ENCODE peak calls at places on chromosomes 1 and 21, in five cellular contexts. K is SK-N-SH; F is cardiac muscle cell; V is ovary; N is CD8-positive, alpha-beta T cell. D is an unnamed sample.

GRCh38 chr1:95953005-95953404 is 719.0 kb downstream of the RWDD3 start:
- DNase-seq in F (peak), N (no peak), V (no peak), K (peak), D (no peak)

GRCh38 chr1:68675336-68675735 is 178.5 kb upstream of the DEPDC1 start:
- DNase-seq in F (no peak), V (no peak), K (no peak), N (no peak), D (no peak)

GRCh38 chr1:109392037-109392787 is 5.5 kb downstream of the SORT1 start:
- DNase-seq in K (no peak), N (no peak), V (no peak), F (no peak), D (no peak)

GRCh38 chr1:205798577-205798976 is 14.4 kb downstream of the SLC41A1 start:
- DNase-seq in K (no peak), N (no peak), F (no peak), V (no peak), D (no peak)

GRCh38 chr1:182952677-182953444 is at the start of gene SHCBP1L:
- DNase-seq in K (peak), F (peak), N (no peak), V (no peak), D (no peak)

GRCh38 chr1:6220236-6220635 is 14.3 kb downstream of the RNF207 start:
- DNase-seq in V (no peak), F (no peak), K (no peak), N (no peak), D (no peak)

GRCh38 chr1:248855580-248855979 is 3.3 kb downstream of the ZNF692 start:
- DNase-seq in V (no peak), K (no peak), N (no peak), F (no peak), D (no peak)

GRCh38 chr1:174366946-174367345 is 80.8 kb upstream of the GPR52 start:
- DNase-seq in N (no peak), K (no peak), V (no peak), F (no peak), D (no peak)

GRCh38 chr21:44984428-44984791 is 44.6 kb downstream of the SLX9 start:
- DNase-seq in V (peak), K (peak), F (no peak), N (no peak), D (no peak)

GRCh38 chr1:198637157-198637556 is 1.7 kb upstream of the PTPRC start:
- DNase-seq in K (no peak), F (no peak), V (no peak), N (no peak), D (no peak)

GRCh38 chr1:1908506-1908791 is 6.6 kb upstream of the CALML6 start:
- DNase-seq in N (no peak), V (no peak), K (no peak), F (no peak), D (no peak)

GRCh38 chr1:231203259-231204057 is 37.6 kb upstream of the GNPAT start:
- DNase-seq in K (no peak), V (no peak), F (no peak), N (no peak), D (no peak)

GRCh38 chr1:237258871-237259270 is 216.9 kb downstream of the RYR2 start:
- DNase-seq in F (peak), V (no peak), N (no peak), K (peak), D (no peak)

GRCh38 chr1:186763107-186763506 is 65.6 kb upstream of the PLA2G4A start:
- DNase-seq in F (peak), N (no peak), K (no peak), V (no peak), D (peak)

GRCh38 chr21:42474043-42474831 is 21.8 kb downstream of the RSPH1 start:
- DNase-seq in F (peak), V (no peak), K (peak), N (no peak), D (no peak)

GRCh38 chr1:75423136-75423535 is 187.8 kb downstream of the SLC44A5 start:
- DNase-seq in N (no peak), V (no peak), F (no peak), K (peak), D (no peak)

GRCh38 chr1:75426688-75427087 is 184.2 kb downstream of the SLC44A5 start:
- DNase-seq in K (no peak), F (no peak), N (no peak), V (no peak), D (no peak)

GRCh38 chr1:75425001-75425400 is 185.9 kb downstream of the SLC44A5 start:
- DNase-seq in V (no peak), F (no peak), K (no peak), N (no peak), D (no peak)

DNA sequence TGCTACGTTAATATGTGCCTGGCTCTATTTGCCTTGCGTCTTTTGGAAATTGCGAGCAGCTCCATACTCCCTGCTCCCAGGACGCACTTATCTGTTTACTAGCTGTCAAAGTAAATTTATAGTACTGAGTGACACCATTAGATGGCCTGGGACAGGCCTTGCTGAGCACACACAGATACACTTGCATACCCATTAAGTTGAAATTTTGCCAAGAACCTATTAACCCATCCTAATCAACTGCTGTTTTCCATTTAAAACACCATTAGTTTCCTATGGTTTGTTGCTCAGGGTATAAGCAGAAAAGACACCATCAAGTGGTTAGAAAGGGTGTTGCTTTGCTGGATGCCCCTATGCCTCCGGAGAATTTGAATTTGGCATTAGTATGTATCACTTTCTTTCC is 187.3 kb downstream of the SLC44A5 start:
- DNase-seq in N (no peak), V (no peak), K (peak), F (no peak), D (no peak)
- TF ChIP-seq CTCF in N (no peak), V (no peak), K (peak), F (no peak), D (no peak)

GRCh38 chr21:17931080-17931479 is 111.9 kb upstream of the C21orf91 start:
- DNase-seq in K (peak), V (no peak), F (no peak), N (no peak), D (no peak)
- H3K27ac ChIP-seq in K (no peak), V (no peak), F (no peak), N (no peak), D (no peak)

GRCh38 chr1:111474521-111474920 is 737 bp downstream of the C1orf162 start:
- DNase-seq in K (no peak), F (no peak), N (no peak), V (no peak), D (no peak)
- H3K4me3 ChIP-seq in K (no peak), F (no peak), N (peak), V (no peak), D (no peak)

DNA sequence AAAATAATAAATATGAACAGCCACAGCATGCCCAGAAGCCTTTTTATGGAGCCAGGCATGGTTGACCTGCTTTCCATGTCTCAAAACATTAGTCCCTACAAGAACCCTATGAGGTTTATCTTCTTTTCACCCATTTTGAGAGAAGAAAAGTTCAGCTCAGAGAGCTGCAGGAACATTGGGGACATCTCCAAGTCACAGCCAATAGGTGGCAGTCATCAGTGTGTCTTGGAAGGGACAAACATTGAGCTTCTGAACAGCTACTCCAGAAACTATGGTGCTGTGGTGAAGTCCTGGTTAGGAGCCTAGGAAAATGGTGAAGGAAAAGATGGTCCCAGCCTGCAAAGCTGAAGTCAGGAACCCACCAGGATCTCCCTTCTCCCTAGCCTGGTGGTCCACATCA is 73.6 kb downstream of the JMJD4 start:
- DNase-seq in N (no peak), V (no peak), F (no peak), K (no peak), D (no peak)
- TF ChIP-seq CTCF in N (no peak), V (no peak), F (no peak), K (no peak), D (no peak)

D was measured in AG04450.